ENCODE peak calls at places on chromosomes 16 and 17, in eight cellular contexts. P is anterior cingulate cortex, U is T1000, S is neural crest cell, B is GM19239, O is aorta, V is brain microvascular endothelial cell, X is HEK293T. F is an unnamed sample.

GRCh38 chr17:67478266-67479118 is 101.4 kb downstream of the PITPNC1 start:
- DNase-seq in U (no peak), S (no peak), P (peak; percentile 94), B (no peak), O (no peak), X (no peak), V (no peak), F (no peak)

GRCh38 chr17:16293918-16294317 is 59.4 kb downstream of the CENPV start:
- DNase-seq in P (no peak), B (no peak), S (no peak), U (no peak), X (no peak), V (no peak), O (no peak), F (no peak)

GRCh38 chr16:58508671-58509251 is 6.6 kb upstream of the SETD6 start:
- DNase-seq in B (no peak), X (no peak), S (no peak), O (peak; percentile 67), V (no peak), P (no peak), U (no peak), F (no peak)

GRCh38 chr17:32658470-32659418 is 172.0 kb downstream of the CDK5R1 start:
- DNase-seq in U (no peak), O (no peak), B (no peak), V (no peak), P (no peak), S (no peak), X (no peak), F (no peak)

GRCh38 chr16:60741810-60742209 is 1294.4 kb downstream of the CDH8 start:
- DNase-seq in V (no peak), U (no peak), B (no peak), P (no peak), S (no peak), O (no peak), X (no peak), F (no peak)

GRCh38 chr17:78779848-78780247 is 2.2 kb downstream of the CYTH1 start:
- DNase-seq in B (no peak), O (peak; percentile 22), X (no peak), U (no peak), S (no peak), V (no peak), P (no peak), F (no peak)

GRCh38 chr17:78159575-78160158 is 8.7 kb upstream of the SYNGR2 start:
- DNase-seq in X (no peak), O (no peak), P (no peak), V (no peak), B (no peak), S (no peak), U (no peak), F (peak; percentile 48)

GRCh38 chr16:66254751-66255150 is 111.7 kb upstream of the CDH5 start:
- DNase-seq in B (no peak), V (no peak), X (no peak), O (no peak), S (no peak), U (no peak), P (no peak), F (peak; percentile 23)

GRCh38 chr17:32396343-32396742 is 46.4 kb downstream of the ZNF207 start:
- DNase-seq in U (no peak), P (no peak), V (no peak), B (no peak), X (no peak), S (no peak), O (no peak), F (no peak)

GRCh38 chr16:12553191-12553590 is 250.5 kb downstream of the CPPED1 start:
- DNase-seq in X (no peak), O (no peak), B (no peak), P (no peak), U (no peak), V (no peak), S (no peak), F (no peak)

GRCh38 chr16:57486858-57487834 is 853 bp upstream of the DOK4 start:
- DNase-seq in U (no peak), V (no peak), X (no peak), P (no peak), O (peak; percentile 77), S (no peak), B (no peak), F (no peak)

GRCh38 chr17:29807520-29808361 is 122.3 kb downstream of the SSH2 start:
- DNase-seq in B (peak; percentile 32), V (peak; percentile 72), O (no peak), P (peak; percentile 66), U (peak; percentile 13), X (peak; percentile 46), S (peak; percentile 77), F (peak; percentile 71)

GRCh38 chr17:81115219-81115618 is 50.1 kb upstream of the PVALEF start:
- DNase-seq in P (no peak), S (no peak), O (no peak), X (no peak), U (no peak), V (no peak), B (no peak), F (no peak)

GRCh38 chr17:82000803-82001649 is 21.7 kb downstream of the CENPX start:
- DNase-seq in X (no peak), U (no peak), P (no peak), S (no peak), V (no peak), B (no peak), O (no peak), F (no peak)

GRCh38 chr17:3794890-3795757 is 5.9 kb downstream of the ITGAE start:
- DNase-seq in V (peak; percentile 87), S (no peak), B (no peak), U (peak; percentile 29), O (peak; percentile 53), X (no peak), P (no peak), F (peak; percentile 83)

GRCh38 chr16:1493746-1494094 is 560 bp downstream of the TELO2 start:
- DNase-seq in U (no peak), P (no peak), V (no peak), X (peak; percentile 31), B (peak; percentile 64), S (no peak), O (peak; percentile 80), F (peak; percentile 10)

GRCh38 chr16:65754799-65755691 is 611.4 kb upstream of the CDH5 start:
- DNase-seq in S (no peak), U (no peak), O (no peak), V (no peak), B (no peak), X (no peak), P (no peak), F (no peak)

GRCh38 chr16:83344014-83344413 is 463.8 kb upstream of the HSBP1 start:
- DNase-seq in U (peak; percentile 59), X (no peak), S (no peak), B (no peak), V (peak; percentile 96), O (no peak), P (no peak), F (peak; percentile 92)

GRCh38 chr16:81645303-81645702 is 133.8 kb upstream of the PLCG2 start:
- DNase-seq in X (no peak), B (no peak), O (no peak), V (peak; percentile 97), S (no peak), P (peak; percentile 64), U (peak; percentile 65), F (peak; percentile 97)

GRCh38 chr17:76379646-76380376 is 4.6 kb upstream of the SPHK1 start:
- DNase-seq in V (no peak), O (no peak), B (no peak), S (no peak), U (no peak), X (no peak), P (no peak), F (no peak)

GRCh38 chr16:72884573-72884972 is 163.4 kb downstream of the ZFHX3 start:
- DNase-seq in X (no peak), B (no peak), P (no peak), U (no peak), O (no peak), S (no peak), V (no peak), F (no peak)

GRCh38 chr16:81214745-81215166 is 23.7 kb upstream of the BCO1 start:
- DNase-seq in O (no peak), B (no peak), S (no peak), U (no peak), X (peak; percentile 28), V (peak; percentile 13), P (no peak), F (no peak)

GRCh38 chr16:2160915-2161551 is 5.5 kb downstream of the TRAF7 start:
- DNase-seq in P (no peak), O (no peak), V (peak; percentile 41), U (no peak), B (no peak), S (no peak), X (no peak), F (no peak)

GRCh38 chr17:32523017-32523680 is 36.4 kb downstream of the CDK5R1 start:
- DNase-seq in O (no peak), V (no peak), B (peak; percentile 72), S (no peak), P (no peak), U (no peak), X (no peak), F (no peak)

GRCh38 chr16:84737658-84738057 is 37.9 kb downstream of the USP10 start:
- DNase-seq in S (no peak), X (no peak), O (no peak), B (no peak), V (no peak), U (no peak), P (no peak), F (no peak)

F was measured in astrocyte of the spinal cord.